ENCODE peak calls at places on chromosome 10, in eight cellular contexts. F is pancreas, S is A549, E is foreskin fibroblast, Y is WTC11, K is GM23338, R is brain microvascular endothelial cell, A is AG09309. I is an unnamed sample.

GRCh38 chr10:131084791-131085585 is 226.5 kb downstream of the TCERG1L start:
- DNase-seq in F (no peak), S (no peak), E (no peak), Y (no peak), K (no peak), R (no peak), A (no peak), I (no peak)

GRCh38 chr10:11715815-11716494 is 26.2 kb upstream of the ECHDC3 start:
- DNase-seq in F (peak), S (no peak), E (no peak), Y (no peak), K (no peak), R (no peak), A (no peak), I (no peak)

GRCh38 chr10:22740180-22740579 is 25.8 kb upstream of the PIP4K2A start:
- DNase-seq in F (no peak), S (no peak), E (peak), Y (no peak), K (no peak), R (peak), A (no peak), I (no peak)

GRCh38 chr10:51176976-51177690 is 102.8 kb downstream of the PRKG1 start:
- DNase-seq in F (no peak), S (no peak), E (peak), Y (no peak), K (no peak), R (peak), A (peak), I (no peak)

GRCh38 chr10:94088926-94089381 is 95.2 kb downstream of the PLCE1 start:
- DNase-seq in F (no peak), S (no peak), E (peak), Y (no peak), K (no peak), R (peak), A (no peak), I (no peak)

GRCh38 chr10:80158598-80159127 is 26.1 kb downstream of the PLAC9 start:
- DNase-seq in F (peak), S (peak), E (peak), Y (no peak), K (no peak), R (peak), A (peak), I (no peak)

GRCh38 chr10:23897864-23898263 is 311.1 kb upstream of the KIAA1217 start:
- DNase-seq in F (no peak), S (no peak), E (no peak), Y (no peak), K (no peak), R (no peak), A (no peak), I (no peak)

GRCh38 chr10:132810807-132811700 is 25.1 kb upstream of the NKX6-2 start:
- DNase-seq in F (no peak), S (no peak), E (no peak), Y (no peak), K (no peak), R (no peak), A (no peak), I (no peak)

GRCh38 chr10:113997428-113997827 is 46.2 kb upstream of the ADRB1 start:
- DNase-seq in F (peak), S (no peak), E (no peak), Y (no peak), K (no peak), R (no peak), A (no peak), I (no peak)

GRCh38 chr10:46787321-46787615 is 124.0 kb upstream of the PTPN20 start:
- DNase-seq in F (peak), S (peak), E (peak), Y (no peak), K (no peak), R (peak), A (no peak), I (peak)

GRCh38 chr10:94138391-94138790 is 144.7 kb downstream of the PLCE1 start:
- DNase-seq in F (no peak), S (no peak), E (peak), Y (no peak), K (no peak), R (peak), A (no peak), I (no peak)

GRCh38 chr10:5500162-5500670 is 846 bp upstream of the CALML5 start:
- DNase-seq in F (no peak), S (no peak), E (no peak), Y (no peak), K (no peak), R (no peak), A (no peak), I (no peak)

GRCh38 chr10:113630929-113631533 is 32.8 kb downstream of the NRAP start:
- DNase-seq in F (no peak), S (no peak), E (no peak), Y (no peak), K (no peak), R (no peak), A (no peak), I (no peak)

GRCh38 chr10:124689911-124690498 is 54.2 kb downstream of the FAM53B start:
- DNase-seq in F (no peak), S (no peak), E (no peak), Y (no peak), K (no peak), R (no peak), A (no peak), I (no peak)

GRCh38 chr10:76902949-76903348 is 734.7 kb downstream of the KCNMA1 start:
- DNase-seq in F (no peak), S (peak), E (no peak), Y (peak), K (peak), R (no peak), A (no peak), I (no peak)
- TF ChIP-seq CTCF in F (no peak), S (peak), E (peak), Y (peak), K (peak), R (peak), A (peak), I (no peak)

DNA sequence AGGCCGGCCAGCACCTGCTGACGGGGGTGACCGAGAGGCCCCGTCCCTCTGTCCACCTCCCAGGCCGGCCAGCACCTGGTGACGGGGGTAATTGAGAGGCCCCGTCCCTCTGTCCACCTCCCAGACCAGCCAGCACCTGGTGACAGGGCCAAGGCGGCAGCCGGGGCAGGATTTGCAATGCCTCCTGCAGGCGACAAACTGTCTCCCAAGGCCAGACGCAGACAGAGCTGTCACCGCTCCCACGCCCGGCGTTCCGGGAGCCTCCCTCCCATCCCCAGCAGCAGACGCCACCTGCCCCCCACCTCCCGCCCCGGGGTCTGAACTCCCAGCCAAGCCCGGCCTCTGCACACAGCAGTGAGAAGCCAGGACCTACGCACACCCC is 94.9 kb upstream of the DIP2C start:
- DNase-seq in F (peak), S (no peak), E (no peak), Y (peak), K (peak), R (no peak), A (no peak), I (peak)
- TF ChIP-seq CTCF in F (no peak), S (no peak), E (no peak), Y (no peak), K (no peak), R (no peak), A (no peak), I (no peak)

DNA sequence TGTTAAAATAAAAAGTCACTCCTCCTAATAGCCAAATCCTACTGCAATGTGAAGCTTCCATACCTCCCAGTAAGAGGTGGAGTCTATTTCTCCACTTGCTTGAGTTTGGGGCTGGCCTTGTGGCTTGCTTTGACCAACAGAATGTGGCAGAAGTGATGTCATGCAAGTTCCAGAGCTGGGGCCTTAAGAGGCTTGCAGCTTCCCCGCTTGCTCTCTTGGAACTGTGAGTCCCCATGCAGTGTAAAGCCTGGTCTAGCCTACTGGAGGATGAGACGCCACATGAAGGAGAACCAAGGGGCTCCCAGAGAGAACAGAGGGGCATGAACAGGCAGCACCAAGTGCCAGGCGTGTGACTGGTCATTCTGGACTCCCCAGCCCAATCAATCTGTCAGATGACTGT is 58.6 kb upstream of the OPALIN start:
- DNase-seq in F (no peak), S (no peak), E (no peak), Y (no peak), K (peak), R (no peak), A (no peak), I (no peak)
- TF ChIP-seq CTCF in F (no peak), S (no peak), E (no peak), Y (no peak), K (no peak), R (no peak), A (no peak), I (no peak)

GRCh38 chr10:62636825-62637248 is 167.7 kb upstream of the ADO start:
- DNase-seq in F (no peak), S (no peak), E (no peak), Y (no peak), K (peak), R (no peak), A (no peak), I (no peak)
- TF ChIP-seq CTCF in F (no peak), S (no peak), E (no peak), Y (no peak), K (no peak), R (peak), A (peak), I (no peak)

GRCh38 chr10:78290131-78290750 is 256.6 kb downstream of the RPS24 start:
- DNase-seq in F (no peak), S (no peak), E (no peak), Y (no peak), K (peak), R (no peak), A (no peak), I (no peak)
- TF ChIP-seq CTCF in F (no peak), S (no peak), E (no peak), Y (no peak), K (no peak), R (peak), A (no peak), I (no peak)

GRCh38 chr10:13271552-13272163 is 28.2 kb downstream of the PHYH start:
- DNase-seq in F (peak), S (peak), E (peak), Y (peak), K (peak), R (peak), A (no peak), I (peak)

GRCh38 chr10:13270877-13271551 is 28.9 kb downstream of the PHYH start:
- DNase-seq in F (no peak), S (peak), E (peak), Y (no peak), K (no peak), R (peak), A (peak), I (no peak)

GRCh38 chr10:13272164-13272571 is 27.7 kb downstream of the PHYH start:
- DNase-seq in F (no peak), S (no peak), E (peak), Y (peak), K (peak), R (no peak), A (no peak), I (no peak)

DNA sequence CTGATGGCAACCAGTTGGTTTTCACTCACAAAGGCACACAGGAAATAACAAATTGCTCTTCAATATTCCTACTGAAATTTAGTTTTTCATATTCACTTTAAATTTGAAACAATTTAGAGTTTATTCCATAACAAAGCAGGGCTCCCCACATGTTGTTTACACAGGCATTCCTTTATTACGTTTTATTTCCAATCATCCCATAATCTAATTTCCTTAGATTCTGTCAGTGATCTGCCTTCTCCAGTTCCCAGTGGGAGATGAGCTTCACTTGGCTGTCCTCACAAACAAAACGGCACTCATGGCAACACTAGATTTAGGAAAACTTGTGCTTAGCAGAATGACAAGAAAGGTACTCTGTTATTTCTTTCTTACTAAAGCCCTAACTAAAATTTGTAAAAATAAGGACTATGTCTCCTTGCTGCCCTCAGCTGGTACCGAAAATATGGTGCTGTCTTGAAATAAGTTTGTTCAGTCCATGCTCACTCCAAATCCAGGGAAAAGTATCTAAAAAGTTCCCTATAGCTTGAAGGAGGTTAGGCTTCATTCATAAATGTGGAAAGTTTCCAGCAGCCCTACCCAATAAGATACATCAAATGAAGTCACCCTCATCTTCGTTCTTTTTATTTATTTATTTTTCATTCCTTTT is 23.0 kb downstream of the PHYH start:
- DNase-seq in F (no peak), S (peak), E (peak), Y (no peak), K (no peak), R (peak), A (peak), I (no peak)
- TF ChIP-seq CTCF in F (no peak), S (no peak), E (peak), Y (no peak), K (peak), R (peak), A (peak), I (no peak)

GRCh38 chr10:102713483-102713813 is 749 bp downstream of the ARL3 start:
- DNase-seq in F (no peak), S (no peak), E (no peak), Y (no peak), K (no peak), R (no peak), A (no peak), I (no peak)
- TF ChIP-seq CTCF in F (no peak), S (peak), E (peak), Y (no peak), K (peak), R (no peak), A (no peak), I (no peak)

DNA sequence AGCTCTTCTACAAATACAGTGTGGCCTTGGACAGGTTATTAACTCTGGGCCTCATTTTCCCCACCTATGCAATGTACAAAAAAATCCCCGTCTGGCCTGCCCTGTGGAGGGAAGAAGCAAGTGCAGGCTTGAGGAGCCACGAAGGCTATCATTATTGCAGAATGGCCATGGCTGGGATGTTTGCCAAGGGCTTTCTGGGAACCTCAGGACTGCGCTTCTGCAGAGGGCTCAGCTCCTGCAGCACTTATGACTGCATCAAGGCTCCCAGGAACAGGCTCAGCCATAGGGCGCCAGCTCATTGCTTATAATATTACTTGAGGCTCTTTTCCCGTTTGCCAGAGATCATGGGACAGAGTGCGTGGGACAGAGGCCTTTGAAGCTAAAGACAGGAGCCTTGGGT is 20.5 kb upstream of the C10orf105 start:
- DNase-seq in F (no peak), S (no peak), E (peak), Y (no peak), K (no peak), R (no peak), A (no peak), I (no peak)
- TF ChIP-seq CTCF in F (no peak), S (no peak), E (no peak), Y (no peak), K (no peak), R (no peak), A (no peak), I (no peak)